ENCODE peak calls at places on chromosomes 5 and 9, in ten cellular contexts. P is fibroblast of pulmonary artery, E is A549, G is endodermal cell, C is body of pancreas, N is DND-41, A is lower lobe of right lung, O is choroid plexus epithelial cell, W is astrocyte of the cerebellum, V is GM23338. Y is an unnamed sample.

GRCh38 chr5:113612060-113612496 is 98.6 kb downstream of the YTHDC2 start:
- DNase-seq in W (peak; percentile 4), E (peak; percentile 41), V (peak; percentile 60), C (no peak), G (no peak), O (peak; percentile 64), A (no peak), P (peak; percentile 66), N (no peak), Y (no peak)

GRCh38 chr5:12840972-12841371 is 936.7 kb upstream of the CTNND2 start:
- DNase-seq in C (no peak), G (no peak), P (no peak), V (no peak), O (no peak), N (no peak), W (no peak), A (no peak), E (no peak), Y (no peak)

GRCh38 chr5:34008721-34009120 is 871 bp upstream of the AMACR start:
- DNase-seq in N (no peak), C (no peak), E (no peak), A (no peak), V (no peak), P (no peak), G (no peak), W (no peak), O (peak; percentile 9), Y (no peak)

GRCh38 chr5:134223406-134224251 is 2.2 kb downstream of the PPP2CA start:
- DNase-seq in E (no peak), N (no peak), C (no peak), O (peak; percentile 33), P (peak; percentile 32), W (no peak), A (no peak), V (no peak), G (no peak), Y (no peak)

GRCh38 chr9:137310190-137311052 is 8.3 kb upstream of the NRARP start:
- DNase-seq in O (no peak), C (peak; percentile 86), G (peak; percentile 71), E (no peak), P (no peak), W (no peak), N (no peak), A (peak; percentile 45), V (no peak), Y (no peak)

GRCh38 chr9:98374385-98375051 is 119.1 kb upstream of the TBC1D2 start:
- DNase-seq in C (peak; percentile 65), P (peak; percentile 99), G (peak; percentile 77), N (no peak), O (peak; percentile 81), V (peak; percentile 13), A (no peak), E (peak; percentile 72), W (peak; percentile 19), Y (peak; percentile 77)

GRCh38 chr9:108722396-108722795 is 133.4 kb downstream of the ACTL7B start:
- DNase-seq in A (no peak), N (no peak), V (no peak), G (no peak), W (no peak), O (no peak), E (no peak), C (no peak), P (no peak), Y (no peak)

GRCh38 chr5:170612256-170612656 is 108.4 kb downstream of the KCNIP1 start:
- DNase-seq in E (no peak), O (no peak), A (no peak), G (peak; percentile 90), P (no peak), V (peak; percentile 87), W (no peak), C (no peak), N (no peak), Y (no peak)

GRCh38 chr5:159458217-159458711 is 128.0 kb upstream of the IL12B start:
- DNase-seq in N (no peak), A (no peak), C (no peak), G (peak; percentile 10), O (no peak), P (no peak), W (no peak), E (no peak), V (no peak), Y (no peak)

GRCh38 chr5:23525751-23526150 is 18.3 kb downstream of the PRDM9 start:
- DNase-seq in W (no peak), A (no peak), O (no peak), C (no peak), P (no peak), G (no peak), E (no peak), V (no peak), N (no peak), Y (no peak)

DNA sequence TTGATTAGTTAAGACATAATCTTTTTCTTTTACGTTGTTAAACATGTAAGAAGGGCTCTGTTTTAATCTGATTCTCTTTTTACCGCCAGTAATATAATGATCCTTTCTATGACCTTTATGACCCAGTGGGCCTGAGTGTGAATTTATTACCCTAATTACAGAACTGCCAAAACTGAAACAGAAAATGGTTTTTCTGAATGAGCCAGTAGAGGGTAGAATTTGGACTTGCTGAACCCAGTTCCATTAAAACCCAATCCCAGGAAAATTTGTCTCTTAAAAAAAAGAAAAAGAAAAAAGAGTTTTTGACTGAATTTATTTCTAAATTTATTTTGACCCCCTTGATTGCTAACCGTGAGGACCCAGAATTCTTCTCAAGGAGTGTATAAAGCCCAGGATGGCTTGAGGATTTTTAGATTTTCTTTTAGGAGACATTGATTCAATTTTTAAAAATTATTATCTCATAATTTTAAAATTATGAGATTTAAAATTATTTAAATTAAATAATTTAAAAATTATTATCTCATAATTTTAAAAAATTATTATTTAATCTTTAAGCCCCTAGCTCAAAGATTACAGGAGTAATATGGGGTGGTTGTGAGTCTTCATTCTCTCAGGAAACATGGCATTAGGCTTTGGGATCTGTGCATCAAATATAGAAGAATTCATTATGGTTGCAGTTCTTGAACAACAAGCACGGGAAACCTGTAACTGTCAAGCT is 94.1 kb upstream of the GLIS3 start:
- DNase-seq in W (no peak), E (no peak), G (no peak), N (no peak), P (no peak), O (no peak), V (no peak), A (no peak), C (no peak), Y (no peak)
- TF ChIP-seq CTCF in W (no peak), E (no peak), G (no peak), N (no peak), P (no peak), O (no peak), V (no peak), A (no peak), C (no peak), Y (no peak)

GRCh38 chr5:135596364-135596763 is 17.6 kb upstream of the CXCL14 start:
- DNase-seq in A (no peak), V (no peak), C (no peak), W (no peak), G (no peak), P (no peak), O (no peak), E (no peak), N (no peak), Y (no peak)

GRCh38 chr5:135594416-135594960 is 15.7 kb upstream of the CXCL14 start:
- DNase-seq in O (no peak), V (no peak), G (no peak), W (no peak), N (no peak), C (no peak), E (no peak), P (no peak), A (no peak), Y (no peak)

GRCh38 chr5:135599421-135600140 is 20.8 kb upstream of the CXCL14 start:
- DNase-seq in E (no peak), G (no peak), C (no peak), O (no peak), N (no peak), V (no peak), W (no peak), A (no peak), P (no peak), Y (no peak)

GRCh38 chr5:135598691-135599395 is 20.1 kb upstream of the CXCL14 start:
- DNase-seq in N (no peak), G (no peak), C (no peak), V (no peak), W (no peak), P (no peak), E (no peak), O (no peak), A (no peak), Y (no peak)

GRCh38 chr5:135596788-135597187 is 18.0 kb upstream of the CXCL14 start:
- DNase-seq in O (no peak), E (no peak), A (no peak), G (no peak), P (no peak), W (no peak), V (no peak), N (no peak), C (no peak), Y (no peak)
- H3K4me3 ChIP-seq in O (no peak overlapping the region), E (no peak overlapping the region), A (no peak overlapping the region), G (no peak overlapping the region), P (no peak overlapping the region), W (no peak overlapping the region), V (no peak overlapping the region), N (no peak overlapping the region), C (no peak overlapping the region), Y (no peak overlapping the region)

DNA sequence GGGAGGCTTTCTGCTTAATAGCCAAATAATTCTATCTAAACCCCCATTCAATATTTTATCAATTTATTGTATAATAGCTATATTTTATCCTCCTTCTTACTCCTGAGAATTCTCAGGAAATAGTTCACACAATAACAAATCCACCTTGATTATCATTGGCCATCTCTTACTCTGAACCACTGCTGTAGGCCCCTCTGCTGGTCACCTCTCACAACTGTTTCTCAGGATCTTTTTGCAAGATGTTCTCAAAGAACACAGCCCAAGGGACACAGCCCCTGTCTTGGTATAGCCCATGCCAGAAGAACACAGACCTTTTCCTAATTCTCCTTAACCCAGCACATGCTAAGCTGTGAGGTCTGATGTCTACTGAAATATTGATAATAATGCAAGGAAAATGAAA is 74.9 kb upstream of the HTR4 start:
- DNase-seq in V (peak; percentile 46), E (no peak), O (peak; percentile 33), W (no peak), N (no peak), A (no peak), P (no peak), G (peak; percentile 71), C (no peak), Y (no peak)
- TF ChIP-seq CTCF in V (peak; percentile 49), E (no peak), O (peak; percentile 44), W (peak; percentile 42), N (no peak), A (no peak), P (peak; percentile 34), G (peak; percentile 76), C (no peak), Y (peak; percentile 20)

DNA sequence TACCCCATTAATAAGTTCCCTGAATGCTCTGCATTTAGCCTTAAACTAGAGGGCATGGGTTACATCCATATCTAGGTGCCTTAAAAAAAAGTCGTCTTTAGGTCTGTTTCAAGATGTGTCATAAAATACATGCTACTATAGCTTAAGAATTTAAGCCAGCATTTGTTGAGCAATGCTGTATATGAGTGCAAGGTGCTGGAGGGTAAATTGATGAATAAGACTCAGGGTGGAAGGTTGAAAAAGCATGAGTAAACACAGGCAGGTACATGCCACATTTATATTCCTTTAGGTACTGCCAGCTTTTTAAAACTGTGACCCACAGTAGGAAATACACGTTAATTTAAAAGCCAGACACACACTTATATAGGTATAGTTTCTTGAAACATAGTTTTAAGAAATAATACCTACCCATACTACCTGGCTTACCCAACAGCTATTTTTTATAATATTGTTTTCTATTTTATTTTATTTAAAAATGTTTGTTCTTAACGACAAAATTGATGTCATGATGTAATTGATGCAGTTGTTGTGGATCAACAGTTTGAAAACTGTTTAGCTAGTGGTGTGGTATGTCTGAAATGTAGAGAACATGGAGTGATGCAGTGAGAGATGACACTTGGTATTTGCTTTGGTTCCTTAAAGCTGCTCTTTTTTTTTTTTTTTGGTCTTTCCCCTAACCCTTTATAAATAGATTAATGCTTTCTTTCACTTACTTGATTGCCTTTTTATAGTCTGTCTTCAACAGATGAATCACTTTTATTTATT is 3.9 kb downstream of the HMGCR start:
- DNase-seq in W (no peak), C (no peak), N (no peak), O (peak; percentile 53), G (no peak), E (no peak), P (no peak), V (no peak), A (no peak), Y (no peak)
- H3K4me3 ChIP-seq in W (no peak overlapping the region), C (no peak overlapping the region), N (no peak overlapping the region), O (no peak overlapping the region), G (peak overlapping the region; percentile 57), E (no peak overlapping the region), P (no peak overlapping the region), V (peak overlapping the region; percentile 38), A (no peak overlapping the region), Y (no peak overlapping the region)

Y was measured in AG04449.